ENCODE peak calls at places on chromosomes 13 and 19, in seven cellular contexts. S, E, O, J, I, G and N are unnamed samples.

GRCh38 chr19:19434483-19435045 is 29.1 kb downstream of the GATAD2A start:
- DNase-seq in S (no peak), E (no peak), O (no peak), J (no peak), I (no peak), G (no peak), N (no peak)

GRCh38 chr13:26037302-26037701 is 14.5 kb downstream of the SHISA2 start:
- DNase-seq in S (no peak), E (no peak), O (peak; percentile 87), J (no peak), I (no peak), G (no peak), N (no peak)

GRCh38 chr13:79528356-79528755 is 47.4 kb downstream of the NDFIP2 start:
- DNase-seq in S (no peak), E (no peak), O (no peak), J (no peak), I (no peak), G (no peak), N (no peak)

GRCh38 chr19:1259873-1260748 is 9.0 kb upstream of the CIRBP start:
- DNase-seq in S (no peak), E (no peak), O (no peak), J (no peak), I (no peak), G (no peak), N (no peak)

GRCh38 chr19:33552928-33553279 is 31.3 kb upstream of the PEPD start:
- DNase-seq in S (no peak), E (no peak), O (no peak), J (no peak), I (no peak), G (no peak), N (no peak)

GRCh38 chr19:51784922-51785690 is 9.9 kb upstream of the FPR3 start:
- DNase-seq in S (no peak), E (peak; percentile 49), O (no peak), J (no peak), I (no peak), G (no peak), N (peak; percentile 24)

GRCh38 chr13:80441968-80442367 is 101.0 kb upstream of the SPRY2 start:
- DNase-seq in S (no peak), E (no peak), O (no peak), J (no peak), I (no peak), G (no peak), N (no peak)

GRCh38 chr19:55830656-55831055 is 1.1 kb downstream of the NLRP11 start:
- DNase-seq in S (no peak), E (no peak), O (no peak), J (no peak), I (no peak), G (no peak), N (no peak)

GRCh38 chr19:897442-898039 is 4.3 kb downstream of the RNU6-9 start:
- DNase-seq in S (no peak), E (no peak), O (peak; percentile 66), J (no peak), I (no peak), G (no peak), N (no peak)

GRCh38 chr19:46766569-46767317 is 20.5 kb upstream of the STRN4 start:
- DNase-seq in S (no peak), E (no peak), O (peak; percentile 78), J (no peak), I (no peak), G (no peak), N (peak; percentile 47)

GRCh38 chr13:30334663-30335386 is 27.5 kb upstream of the KATNAL1 start:
- DNase-seq in S (no peak), E (no peak), O (peak; percentile 25), J (no peak), I (no peak), G (no peak), N (no peak)